ENCODE peak calls at places on chromosome 11, in five cellular contexts. U is A549, X is heart right ventricle, K is cardiac muscle cell, Q is A673. H is an unnamed sample.

GRCh38 chr11:47003180-47003877 is 66.8 kb downstream of the CSTPP1 start:
- DNase-seq in U (no peak), X (peak), K (no peak), Q (peak), H (no peak)

GRCh38 chr11:116500002-116500832 is 272.6 kb downstream of the BUD13 start:
- DNase-seq in U (no peak), X (no peak), K (no peak), Q (no peak), H (no peak)

GRCh38 chr11:104623518-104623917 is 274.7 kb downstream of the CASP12 start:
- DNase-seq in U (no peak), X (no peak), K (peak), Q (no peak), H (no peak)

GRCh38 chr11:27553186-27553585 is 46.6 kb upstream of the LIN7C start:
- DNase-seq in U (no peak), X (no peak), K (no peak), Q (peak), H (no peak)

GRCh38 chr11:121414141-121414918 is 37.8 kb upstream of the SORL1 start:
- DNase-seq in U (no peak), X (no peak), K (no peak), Q (no peak), H (no peak)

GRCh38 chr11:67031791-67032561 is 9.0 kb downstream of the SYT12 start:
- DNase-seq in U (no peak), X (no peak), K (no peak), Q (no peak), H (no peak)

GRCh38 chr11:69658606-69659450 is 16.3 kb downstream of the LTO1 start:
- DNase-seq in U (no peak), X (no peak), K (no peak), Q (peak), H (no peak)

GRCh38 chr11:100923555-100923954 is 206.1 kb downstream of the PGR start:
- DNase-seq in U (no peak), X (no peak), K (no peak), Q (no peak), H (no peak)

GRCh38 chr11:66336234-66337102 is at the start of gene RIN1:
- DNase-seq in U (peak), X (peak), K (peak), Q (peak), H (peak)

GRCh38 chr11:33620423-33621120 is 80.1 kb downstream of the C11orf91 start:
- DNase-seq in U (no peak), X (no peak), K (peak), Q (peak), H (no peak)

DNA sequence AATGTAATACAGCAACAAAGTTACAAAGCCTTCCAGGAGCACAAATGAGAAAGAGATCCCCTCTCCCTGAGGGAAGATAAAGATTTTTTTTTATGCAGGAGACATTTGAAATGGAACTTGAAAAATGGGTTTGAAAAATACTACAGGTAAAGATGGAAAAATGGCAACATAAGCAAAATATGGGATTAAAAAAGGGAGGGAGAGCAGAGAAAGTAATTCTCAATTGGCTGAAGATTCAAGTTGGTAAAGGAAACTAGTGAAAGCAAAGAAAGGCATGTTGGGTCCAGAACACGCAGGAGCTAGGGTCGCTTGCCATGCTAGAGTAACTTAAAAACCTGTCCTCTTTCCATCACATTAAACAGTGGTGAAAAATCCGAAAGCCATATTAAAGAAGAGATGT is 1.5 kb downstream of the ZW10 start:
- DNase-seq in U (no peak), X (no peak), K (no peak), Q (no peak), H (no peak)
- TF ChIP-seq CTCF in U (no peak), X (no peak), K (no peak), Q (no peak), H (no peak)

DNA sequence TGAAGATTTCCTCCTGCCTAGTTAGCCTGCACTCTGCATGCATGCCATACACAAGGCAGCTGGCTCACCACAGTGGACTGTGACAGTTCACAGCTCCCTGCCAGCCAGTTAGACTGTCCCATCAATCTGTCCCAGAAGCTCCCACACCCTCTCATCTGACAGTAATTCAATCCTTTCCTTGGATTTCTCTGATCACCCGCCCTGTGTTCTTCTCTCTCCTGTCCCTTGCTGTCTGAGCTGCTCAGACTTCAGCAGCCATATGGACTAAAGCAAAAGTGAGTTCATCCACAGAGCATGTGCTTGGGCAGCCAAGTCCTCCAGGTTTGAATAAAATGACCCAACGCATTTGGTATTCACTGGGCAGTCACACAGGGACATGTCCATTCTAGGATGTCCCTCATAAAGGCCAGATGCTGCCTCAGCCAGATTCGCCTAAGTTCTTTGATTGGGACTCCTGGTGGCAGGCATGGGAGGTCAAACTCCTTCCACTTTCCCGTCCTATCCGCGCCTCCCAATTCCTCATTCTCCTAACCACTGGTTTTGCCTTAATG is 54.5 kb upstream of the ZBTB44 start:
- DNase-seq in U (no peak), X (peak), K (no peak), Q (no peak), H (no peak)
- TF ChIP-seq CTCF in U (no peak), X (no peak), K (no peak), Q (no peak), H (no peak)

GRCh38 chr11:4044971-4045646 is 49.5 kb upstream of the RRM1 start:
- DNase-seq in U (no peak), X (no peak), K (peak), Q (no peak), H (no peak)
- TF ChIP-seq CTCF in U (no peak), X (no peak), K (no peak), Q (no peak), H (no peak)

DNA sequence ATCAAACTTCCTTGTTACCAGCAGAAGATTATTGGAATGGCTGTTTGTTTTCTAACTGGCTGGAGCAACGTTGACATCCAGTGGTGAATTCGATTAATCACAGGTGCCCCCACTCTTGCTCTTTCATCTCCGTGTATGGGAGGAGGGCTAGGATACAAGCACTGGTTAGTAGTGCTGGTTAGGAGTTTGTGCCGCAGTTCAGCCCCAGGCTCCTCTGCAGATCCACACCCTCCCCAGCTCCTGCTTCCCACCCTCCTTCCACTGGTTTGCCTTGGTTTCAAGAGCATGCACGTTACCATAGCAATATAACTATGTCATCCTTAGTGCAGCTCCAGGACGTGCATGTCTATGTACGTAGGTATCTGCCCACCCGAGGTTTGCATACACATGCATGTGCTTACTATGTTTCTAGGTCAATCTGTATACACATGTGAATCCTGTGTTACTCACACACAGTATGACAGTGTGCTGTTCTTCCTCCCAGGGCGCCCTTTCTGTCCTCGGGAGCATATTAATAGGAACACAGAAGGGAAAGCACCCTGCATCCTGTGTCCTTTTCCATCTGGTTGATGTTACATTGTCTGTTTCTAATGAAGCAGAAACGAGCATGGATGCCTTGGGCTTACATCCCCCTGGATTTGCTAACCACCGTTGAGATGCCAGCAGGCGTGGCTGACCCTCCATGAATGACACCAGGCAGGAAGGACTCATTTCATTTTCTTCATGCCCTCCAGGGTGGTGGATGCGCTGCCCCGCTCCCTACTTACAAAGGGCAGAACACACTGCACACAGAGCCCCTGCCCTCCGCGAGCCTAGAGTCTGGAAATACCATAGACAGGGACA is 539.2 kb downstream of the OPCML start:
- DNase-seq in U (no peak), X (no peak), K (peak), Q (peak), H (no peak)
- TF ChIP-seq CTCF in U (no peak), X (no peak), K (peak), Q (peak), H (no peak)

DNA sequence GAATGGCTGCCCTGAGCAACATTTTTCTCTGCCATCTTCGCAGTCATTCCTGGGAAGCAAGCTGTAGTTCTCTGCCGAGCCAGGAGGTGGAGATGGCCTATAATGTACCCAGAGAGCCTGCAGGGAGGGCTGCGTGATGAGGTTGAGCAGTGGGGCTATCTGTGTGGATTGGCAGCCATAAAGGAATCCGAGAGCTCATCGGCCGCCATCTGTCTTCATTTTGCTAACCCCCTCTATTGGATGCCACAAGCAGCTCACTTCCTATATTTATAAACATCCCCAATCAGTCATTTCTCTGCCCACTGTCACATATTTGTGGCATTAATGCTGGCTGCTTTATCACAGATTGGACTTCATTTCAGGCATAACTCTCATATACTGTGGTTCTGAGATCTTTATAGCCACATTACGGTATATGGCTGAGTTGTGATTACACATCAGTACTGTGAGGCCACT is 209.5 kb downstream of the NTM start:
- DNase-seq in U (peak), X (no peak), K (peak), Q (peak), H (peak)
- TF ChIP-seq CTCF in U (no peak), X (peak), K (peak), Q (peak), H (peak)

GRCh38 chr11:394858-395655 is 1.0 kb downstream of the PKP3 start:
- DNase-seq in U (no peak), X (no peak), K (no peak), Q (no peak), H (no peak)

GRCh38 chr11:396948-397548 is 3.0 kb downstream of the PKP3 start:
- DNase-seq in U (no peak), X (peak), K (peak), Q (no peak), H (no peak)

GRCh38 chr11:395866-396265 is 1.9 kb downstream of the PKP3 start:
- DNase-seq in U (no peak), X (no peak), K (no peak), Q (no peak), H (no peak)

GRCh38 chr11:394034-394857 is at the start of gene PKP3:
- DNase-seq in U (peak), X (no peak), K (peak), Q (no peak), H (no peak)

DNA sequence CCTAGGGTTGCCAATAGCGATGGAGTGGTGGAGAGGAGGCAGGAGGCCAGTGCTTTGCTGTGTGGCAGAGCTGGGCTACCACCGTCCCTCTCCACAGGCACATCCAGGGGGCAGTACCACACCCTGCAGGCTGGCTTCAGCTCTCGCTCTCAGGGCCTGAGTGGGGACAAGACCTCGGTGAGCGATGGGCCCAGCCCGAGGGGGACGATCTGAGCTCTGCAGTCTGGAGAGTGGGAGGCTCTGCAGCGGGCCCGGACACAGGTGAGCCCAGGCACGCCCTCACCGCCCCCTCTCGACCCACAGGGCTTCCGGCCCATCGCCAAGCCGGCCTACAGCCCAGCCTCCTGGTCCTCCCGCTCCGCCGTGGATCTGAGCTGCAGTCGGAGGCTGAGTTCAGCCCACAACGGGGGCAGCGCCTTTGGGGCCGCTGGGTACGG is 2.5 kb downstream of the PKP3 start:
- DNase-seq in U (peak), X (no peak), K (peak), Q (no peak), H (no peak)
- TF ChIP-seq CTCF in U (no peak), X (peak), K (peak), Q (peak), H (no peak)

GRCh38 chr11:122578168-122578825 is 77.2 kb upstream of the UBASH3B start:
- DNase-seq in U (peak), X (no peak), K (no peak), Q (peak), H (no peak)
- TF ChIP-seq CTCF in U (no peak), X (no peak), K (no peak), Q (peak), H (no peak)

GRCh38 chr11:43853766-43854165 is 26.9 kb upstream of the ALKBH3 start:
- DNase-seq in U (no peak), X (no peak), K (peak), Q (no peak), H (no peak)

GRCh38 chr11:43856988-43857387 is 23.6 kb upstream of the ALKBH3 start:
- DNase-seq in U (no peak), X (no peak), K (peak), Q (no peak), H (no peak)

GRCh38 chr11:43852057-43852636 is 28.5 kb upstream of the ALKBH3 start:
- DNase-seq in U (peak), X (peak), K (peak), Q (peak), H (peak)
- TF ChIP-seq CTCF in U (peak), X (peak), K (peak), Q (peak), H (peak)

DNA sequence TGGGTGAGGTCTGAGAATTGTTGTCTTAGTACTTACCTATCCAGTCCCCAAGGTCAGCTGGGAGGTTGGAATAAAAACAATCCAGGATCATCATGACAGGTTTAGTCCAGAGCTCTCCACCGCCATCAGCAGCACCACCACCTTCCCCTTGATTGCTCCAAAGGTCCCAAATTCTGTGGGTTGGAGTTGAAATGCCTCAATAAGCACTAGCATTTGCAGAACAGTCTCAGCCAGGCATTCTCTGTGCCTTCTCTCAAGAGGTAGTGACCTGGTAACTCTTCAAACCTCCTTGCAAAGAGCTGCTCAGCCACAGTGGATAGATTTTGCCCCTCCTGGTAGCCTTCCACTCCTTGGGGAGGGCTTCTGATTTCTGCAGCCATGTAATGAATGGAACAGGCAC is 69.6 kb downstream of the PRDM11 start:
- DNase-seq in U (no peak), X (no peak), K (no peak), Q (no peak), H (no peak)
- TF ChIP-seq CTCF in U (no peak), X (no peak), K (no peak), Q (no peak), H (no peak)

DNA sequence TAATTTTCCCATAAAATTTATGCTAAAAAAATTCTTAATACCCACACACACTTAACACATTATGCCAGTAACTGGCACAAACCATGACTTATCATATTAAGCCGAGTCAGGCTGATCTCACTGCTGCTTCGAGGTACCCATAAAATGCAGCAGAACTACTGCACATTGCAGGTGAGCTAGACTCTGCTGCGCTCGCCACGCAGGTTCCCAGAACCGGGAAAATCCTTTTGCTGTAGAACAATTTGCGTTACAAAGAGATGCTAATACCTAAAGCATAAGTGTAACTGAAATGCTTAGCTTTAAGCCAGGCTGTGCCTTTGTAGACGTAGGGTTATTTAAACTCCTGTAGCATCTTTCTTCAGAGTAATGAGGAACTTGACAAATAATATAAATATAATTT is 200.3 kb downstream of the MSANTD4 start:
- DNase-seq in U (no peak), X (no peak), K (no peak), Q (no peak), H (no peak)
- TF ChIP-seq CTCF in U (no peak), X (no peak), K (no peak), Q (no peak), H (no peak)